ENCODE peak calls at places on chromosomes 6 and 20, in six cellular contexts. W is lower lobe of right lung, O is Peyer's patch, H is testis, C is uterus, S is brain microvascular endothelial cell. F is an unnamed sample.

GRCh38 chr6:45959534-45960195 is 56.0 kb downstream of the CLIC5 start:
- DNase-seq in C (no peak), O (no peak), S (no peak), W (no peak), H (no peak), F (no peak)

GRCh38 chr20:38311100-38311499 is 7.1 kb downstream of the BPI start:
- DNase-seq in W (no peak), H (no peak), O (no peak), S (no peak), C (no peak), F (no peak)

GRCh38 chr6:104159045-104159618 is 700.6 kb downstream of the HACE1 start:
- DNase-seq in S (no peak), C (no peak), O (no peak), H (no peak), W (no peak), F (no peak)

GRCh38 chr20:59664389-59665055 is 60.2 kb downstream of the PHACTR3 start:
- DNase-seq in O (no peak), S (no peak), C (no peak), H (no peak), W (no peak), F (no peak)

GRCh38 chr6:76351275-76351674 is 278.8 kb upstream of the IMPG1 start:
- DNase-seq in S (no peak), O (no peak), W (no peak), H (no peak), C (no peak), F (no peak)

GRCh38 chr6:43695078-43695966 is 7.7 kb upstream of the MRPS18A start:
- DNase-seq in O (peak), S (no peak), W (peak), C (no peak), H (no peak), F (no peak)

GRCh38 chr6:139080255-139080920 is 51.8 kb downstream of the ABRACL start:
- DNase-seq in H (no peak), W (no peak), S (peak), O (no peak), C (no peak), F (no peak)

GRCh38 chr6:53233309-53233708 is 84.7 kb upstream of the GCM1 start:
- DNase-seq in C (no peak), O (no peak), S (no peak), H (no peak), W (no peak), F (no peak)

GRCh38 chr6:144302701-144303351 is 17.7 kb downstream of the UTRN start:
- DNase-seq in S (no peak), H (no peak), C (no peak), O (no peak), W (no peak), F (no peak)

GRCh38 chr6:149031545-149032317 is 284.9 kb downstream of the UST start:
- DNase-seq in S (peak), O (no peak), H (no peak), W (no peak), C (peak), F (no peak)

GRCh38 chr20:18506744-18507143 is 996 bp upstream of the SEC23B start:
- DNase-seq in H (no peak), S (no peak), C (no peak), O (no peak), W (no peak), F (no peak)

GRCh38 chr6:44167567-44167966 is 8.9 kb downstream of the CAPN11 start:
- DNase-seq in H (no peak), W (no peak), S (no peak), O (no peak), C (no peak), F (no peak)

GRCh38 chr6:87237804-87238203 is 82.4 kb downstream of the ZNF292 start:
- DNase-seq in C (no peak), S (no peak), W (no peak), H (no peak), O (no peak), F (no peak)

GRCh38 chr20:44532248-44532980 is 10.5 kb upstream of the SERINC3 start:
- DNase-seq in W (no peak), C (peak), O (no peak), H (peak), S (no peak), F (no peak)

GRCh38 chr20:47175501-47175900 is 181.0 kb downstream of the ZMYND8 start:
- DNase-seq in W (no peak), S (no peak), O (no peak), C (no peak), H (no peak), F (no peak)

GRCh38 chr20:57756213-57756612 is 46.4 kb upstream of the PMEPA1 start:
- DNase-seq in S (no peak), W (no peak), C (no peak), O (no peak), H (no peak), F (no peak)

GRCh38 chr6:41824571-41825569 is 37.4 kb downstream of the TOMM6 start:
- DNase-seq in W (no peak), O (no peak), C (no peak), H (no peak), S (peak), F (no peak)

GRCh38 chr20:1631309-1632227 is 11.8 kb upstream of the SIRPB1 start:
- DNase-seq in C (no peak), O (no peak), S (no peak), H (no peak), W (no peak), F (no peak)

GRCh38 chr20:41508335-41508734 is 109.8 kb downstream of the CHD6 start:
- DNase-seq in S (no peak), W (no peak), O (no peak), C (no peak), H (no peak), F (no peak)

GRCh38 chr6:124090491-124090890 is 286.8 kb downstream of the NKAIN2 start:
- DNase-seq in O (no peak), W (no peak), S (no peak), H (no peak), C (no peak), F (no peak)

GRCh38 chr20:35870541-35871307 is 83.6 kb downstream of the SCAND1 start:
- DNase-seq in W (no peak), S (peak), C (no peak), H (no peak), O (no peak), F (no peak)
- H3K27ac ChIP-seq in W (no peak), S (peak), C (peak), H (peak), O (peak), F (no peak)

DNA sequence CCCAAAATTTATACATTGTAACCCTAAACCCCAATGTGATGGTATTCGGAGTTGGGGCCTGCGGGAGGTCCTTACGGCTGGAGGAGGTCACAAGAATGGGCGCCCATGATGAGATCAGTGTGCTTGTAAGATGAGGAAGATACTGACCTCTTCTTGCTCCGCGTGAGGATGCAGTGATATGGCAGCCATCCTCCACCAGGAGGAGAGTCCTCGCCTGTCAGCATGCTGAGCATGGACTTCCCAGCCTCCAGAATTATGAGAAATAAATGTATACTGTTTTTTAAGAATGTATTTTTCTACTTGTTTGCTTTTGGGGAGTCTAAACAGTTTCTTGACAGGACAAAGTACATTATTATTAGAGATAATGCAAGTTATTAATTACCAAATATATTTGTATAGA is 8.7 kb upstream of the SYNDIG1 start:
- DNase-seq in C (no peak), H (no peak), W (no peak), S (no peak), O (no peak), F (no peak)
- TF ChIP-seq CTCF in C (no peak), H (no peak), W (no peak), S (peak), O (no peak), F (no peak)

GRCh38 chr20:50142812-50143211 is 10.7 kb downstream of the PEDS1 start:
- DNase-seq in W (no peak), H (no peak), O (no peak), S (no peak), C (no peak), F (no peak)

GRCh38 chr20:50149481-50150254 is 3.9 kb downstream of the PEDS1 start:
- DNase-seq in O (no peak), S (no peak), H (no peak), W (no peak), C (no peak), F (no peak)

GRCh38 chr20:50144362-50144761 is 9.2 kb downstream of the PEDS1 start:
- DNase-seq in O (no peak), W (no peak), H (no peak), C (peak), S (peak), F (no peak)

GRCh38 chr20:50146214-50146613 is 7.3 kb downstream of the PEDS1 start:
- DNase-seq in S (no peak), C (no peak), O (no peak), W (no peak), H (no peak), F (no peak)

DNA sequence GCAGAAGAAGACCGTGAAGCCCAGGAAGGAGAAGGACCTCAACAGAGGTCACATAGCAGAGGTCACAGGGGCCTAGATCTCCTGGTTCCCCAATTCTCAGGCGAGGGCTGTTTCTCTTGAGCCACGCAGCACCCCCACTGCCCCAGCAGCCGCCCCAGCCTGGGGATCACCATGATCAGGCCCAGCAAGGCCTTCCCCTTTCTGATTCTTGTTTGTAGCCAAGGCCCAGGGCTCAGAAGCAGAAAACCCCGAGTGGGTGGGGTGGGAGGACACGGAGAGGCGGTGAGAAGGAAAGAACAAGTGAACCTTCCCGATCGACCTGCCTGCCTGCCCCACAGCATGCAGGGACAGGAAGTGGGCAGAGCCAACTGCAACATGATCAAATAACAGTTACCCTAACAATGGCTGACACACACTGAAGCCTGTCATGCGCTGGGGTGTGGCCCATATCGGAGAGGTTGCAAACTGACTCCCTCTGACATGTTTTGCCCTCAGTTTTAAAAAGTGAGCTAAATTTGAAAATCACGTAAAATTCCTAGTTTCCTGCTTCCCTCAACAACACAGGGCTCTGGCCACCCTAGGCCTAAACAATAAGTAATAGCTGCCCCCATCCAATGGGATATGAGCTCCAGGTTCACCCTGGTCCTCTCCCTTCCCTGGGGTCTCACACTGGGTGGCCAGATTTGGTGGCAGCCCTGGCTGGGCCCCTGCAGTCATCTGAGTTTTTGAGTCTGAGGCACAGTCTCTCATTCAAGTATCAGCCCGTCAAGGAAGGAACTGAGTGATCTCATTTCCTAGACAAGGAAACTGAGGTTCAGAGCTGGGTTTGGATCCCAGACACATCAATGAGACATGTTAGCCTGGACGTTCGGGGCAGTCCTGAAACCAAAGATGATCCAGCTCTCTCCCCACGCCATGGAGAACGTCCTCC is 6.5 kb downstream of the PEDS1 start:
- DNase-seq in S (no peak), W (peak), O (no peak), H (no peak), C (no peak), F (peak)
- H3K27ac ChIP-seq in S (peak), W (peak), O (peak), H (no peak), C (peak), F (peak)

DNA sequence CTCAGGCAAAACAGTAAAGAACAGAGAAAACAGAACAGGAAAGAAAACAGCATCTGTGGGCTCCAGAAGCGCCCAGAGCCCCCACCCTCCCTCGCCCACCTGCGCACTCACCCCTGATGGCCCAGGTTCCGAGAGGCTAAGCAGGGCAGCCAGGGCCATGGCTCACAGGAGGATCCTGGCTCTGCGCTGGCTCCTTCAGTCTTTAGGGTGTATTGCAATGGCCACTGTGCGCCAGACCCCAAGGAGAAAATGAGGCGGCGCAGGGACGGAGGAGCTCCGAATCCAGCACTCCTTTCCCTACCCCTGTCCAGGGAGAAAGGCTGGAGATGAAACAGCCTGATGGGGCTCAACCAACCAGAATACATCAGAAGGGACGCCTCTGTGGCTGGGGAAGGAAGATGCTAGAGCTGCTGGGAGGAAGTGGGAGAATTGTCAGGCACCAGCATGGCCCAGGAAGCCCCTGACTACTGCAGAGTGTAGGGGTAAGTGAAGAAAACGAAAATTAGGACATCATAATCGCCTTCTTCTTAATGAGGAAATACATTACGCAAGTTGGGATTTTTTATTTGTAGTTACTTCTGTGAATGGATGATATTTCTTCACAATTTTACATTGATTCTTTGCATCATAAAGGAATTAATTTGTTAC is 49.0 kb downstream of the COL11A2 start:
- DNase-seq in H (no peak), S (no peak), W (no peak), C (no peak), O (no peak), F (no peak)
- TF ChIP-seq CTCF in H (no peak), S (peak), W (no peak), C (no peak), O (no peak), F (no peak)

DNA sequence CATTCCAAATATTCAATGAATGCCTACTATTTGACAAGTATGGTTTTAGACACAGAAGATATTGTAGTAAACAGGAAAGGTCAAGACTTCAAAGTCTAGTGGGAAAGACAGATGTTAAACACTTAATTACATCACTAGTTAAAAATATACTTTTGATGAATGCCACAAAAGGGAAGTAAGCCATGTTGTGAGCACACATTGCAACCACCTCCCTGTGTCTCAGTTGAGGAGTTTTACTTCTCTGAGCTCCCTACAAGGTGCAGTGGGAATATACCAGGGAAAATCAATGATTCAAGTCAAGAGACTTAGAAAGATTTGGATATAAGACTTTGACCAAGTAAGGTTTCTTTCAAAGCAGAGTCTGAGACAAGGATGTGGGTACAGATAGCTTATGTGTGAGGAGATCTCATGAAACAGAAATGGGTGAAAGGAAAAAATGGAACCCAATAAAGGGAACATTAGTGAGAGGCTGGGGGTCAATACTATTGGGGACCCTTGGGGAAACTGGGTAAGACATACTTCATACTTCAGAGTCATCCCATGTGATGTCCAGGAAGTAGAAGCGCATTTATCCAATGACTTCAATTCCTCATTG is 503.7 kb downstream of the KIF16B start:
- DNase-seq in C (no peak), O (no peak), W (no peak), S (no peak), H (no peak), F (no peak)
- H3K27ac ChIP-seq in C (no peak), O (no peak), W (no peak), S (no peak), H (no peak), F (no peak)

DNA sequence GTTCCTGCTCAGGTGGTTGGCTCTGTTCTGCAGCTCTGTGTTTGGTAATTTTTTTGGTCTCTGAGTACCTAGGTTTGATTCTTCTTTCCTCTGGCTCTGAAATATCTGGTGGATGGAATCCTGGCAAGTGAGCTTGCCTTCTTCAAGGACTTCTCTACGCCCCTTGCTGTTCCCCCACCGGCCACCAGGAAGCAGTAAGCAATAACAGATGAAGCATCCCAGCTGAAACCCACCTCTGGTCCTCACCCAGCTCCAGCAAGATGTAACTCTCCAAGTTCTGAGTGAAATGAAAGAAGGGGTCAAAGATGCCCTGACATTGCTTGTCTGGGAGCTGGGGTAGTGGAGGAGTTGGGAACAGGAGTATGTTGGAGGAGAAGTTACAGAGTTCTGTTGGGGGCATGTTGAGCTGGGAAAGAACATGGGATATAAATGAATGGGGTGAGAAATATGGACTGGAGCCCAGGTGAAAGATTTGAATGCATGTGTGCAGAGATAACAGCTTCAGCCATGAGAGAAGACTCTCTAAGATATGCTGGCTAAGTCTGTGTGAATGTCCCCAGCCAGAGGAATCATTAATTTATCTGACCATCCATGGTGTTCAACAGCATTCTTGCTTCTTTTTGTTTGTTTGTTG is 51.3 kb upstream of the GLP1R start:
- DNase-seq in S (peak), C (no peak), O (no peak), W (no peak), H (peak), F (peak)
- TF ChIP-seq CTCF in S (peak), C (no peak), O (peak), W (peak), H (peak), F (peak)

GRCh38 chr6:35016417-35017221 is 124.5 kb downstream of the TCP11 start:
- DNase-seq in W (no peak), O (no peak), H (peak), C (peak), S (no peak), F (no peak)
- H3K27ac ChIP-seq in W (peak), O (peak), H (peak), C (peak), S (peak), F (no peak)

GRCh38 chr6:26175428-26176181 is 88.4 kb downstream of the HFE start:
- DNase-seq in S (peak), C (no peak), W (no peak), H (no peak), O (no peak), F (peak)
- TF ChIP-seq CTCF in S (peak), C (peak), W (peak), H (peak), O (peak), F (peak)

GRCh38 chr20:53752971-53753879 is 159.6 kb upstream of the ZNF217 start:
- DNase-seq in S (no peak), H (no peak), W (no peak), O (no peak), C (no peak), F (no peak)
- H3K27ac ChIP-seq in S (no peak), H (no peak), W (no peak), O (peak), C (no peak), F (peak)

GRCh38 chr6:117375446-117375845 is 50.3 kb downstream of the ROS1 start:
- DNase-seq in C (no peak), S (no peak), O (no peak), H (no peak), W (no peak), F (no peak)

GRCh38 chr6:117373211-117373813 is 52.4 kb downstream of the ROS1 start:
- DNase-seq in C (no peak), S (no peak), O (no peak), W (peak), H (no peak), F (no peak)

GRCh38 chr6:117371492-117371891 is 54.2 kb downstream of the ROS1 start:
- DNase-seq in W (no peak), C (no peak), S (no peak), H (no peak), O (no peak), F (no peak)
- TF ChIP-seq CTCF in W (no peak), C (no peak), S (no peak), H (no peak), O (no peak), F (no peak)

F was measured in CD4-positive, alpha-beta T cell.